ENCODE peak calls at places on chromosomes 1 and 21, in ten cellular contexts. E is ovary, N is IMR-90, Y is uterus, D is esophagus muscularis mucosa, W is transverse colon, M is HepG2, G is spleen, T is body of pancreas, U is GM12878. B is an unnamed sample.

GRCh38 chr1:32695098-32695904 is 7.3 kb downstream of the SYNC start:
- DNase-seq in E (peak; percentile 43), N (peak; percentile 65), Y (peak; percentile 36), D (no peak), W (peak; percentile 56), M (peak; percentile 81), G (peak; percentile 86), T (peak; percentile 67), U (no peak), B (peak; percentile 93)

GRCh38 chr1:58883037-58883887 is 99.4 kb upstream of the JUN start:
- DNase-seq in E (no peak), N (peak; percentile 97), Y (peak; percentile 59), D (no peak), W (peak; percentile 72), M (peak; percentile 93), G (peak; percentile 83), T (peak; percentile 70), U (no peak), B (peak; percentile 88)

GRCh38 chr1:184276416-184276815 is 110.4 kb upstream of the C1orf21 start:
- DNase-seq in E (no peak), N (peak; percentile 43), Y (no peak), D (no peak), W (no peak), M (no peak), G (no peak), T (no peak), U (no peak), B (no peak)

GRCh38 chr21:31530918-31531705 is 128.4 kb upstream of the SOD1 start:
- DNase-seq in E (no peak), N (no peak), Y (no peak), D (no peak), W (peak; percentile 69), M (no peak), G (no peak), T (peak; percentile 34), U (no peak), B (no peak)

GRCh38 chr1:212595787-212596714 is 12.5 kb upstream of the ATF3 start:
- DNase-seq in E (no peak), N (peak; percentile 99), Y (no peak), D (peak; percentile 37), W (peak; percentile 49), M (peak; percentile 73), G (no peak), T (peak; percentile 37), U (peak; percentile 90), B (no peak)

GRCh38 chr1:211830055-211830329 is 571 bp downstream of the LPGAT1 start:
- DNase-seq in E (no peak), N (no peak), Y (no peak), D (no peak), W (no peak), M (no peak), G (no peak), T (no peak), U (no peak), B (no peak)

GRCh38 chr1:23522244-23523013 is 8.6 kb downstream of the E2F2 start:
- DNase-seq in E (no peak), N (peak; percentile 16), Y (no peak), D (no peak), W (no peak), M (no peak), G (no peak), T (no peak), U (no peak), B (no peak)

GRCh38 chr1:22383526-22384291 is 67.9 kb upstream of the ZBTB40 start:
- DNase-seq in E (no peak), N (no peak), Y (no peak), D (no peak), W (no peak), M (no peak), G (no peak), T (no peak), U (no peak), B (no peak)

GRCh38 chr1:51442616-51443015 is 76.5 kb downstream of the EPS15 start:
- DNase-seq in E (no peak), N (no peak), Y (no peak), D (no peak), W (no peak), M (no peak), G (no peak), T (no peak), U (no peak), B (no peak)

GRCh38 chr1:17125756-17126237 is 6.5 kb upstream of the PADI2 start:
- DNase-seq in E (peak; percentile 90), N (peak; percentile 68), Y (peak; percentile 78), D (peak; percentile 95), W (peak; percentile 92), M (peak; percentile 66), G (peak; percentile 96), T (peak; percentile 92), U (no peak), B (peak; percentile 93)

GRCh38 chr1:226034482-226034881 is 28.0 kb upstream of the H3-3A start:
- DNase-seq in E (peak; percentile 63), N (peak; percentile 96), Y (peak; percentile 68), D (peak; percentile 94), W (peak; percentile 86), M (peak; percentile 32), G (peak; percentile 90), T (peak; percentile 32), U (no peak), B (peak; percentile 94)

GRCh38 chr1:43783671-43784205 is 76.4 kb downstream of the ST3GAL3 start:
- DNase-seq in E (no peak), N (peak; percentile 51), Y (no peak), D (no peak), W (no peak), M (no peak), G (no peak), T (no peak), U (peak; percentile 84), B (no peak)

GRCh38 chr1:228212415-228212965 is 4.6 kb downstream of the OBSCN start:
- DNase-seq in E (no peak), N (no peak), Y (no peak), D (no peak), W (no peak), M (no peak), G (peak; percentile 81), T (no peak), U (no peak), B (no peak)

GRCh38 chr1:26788515-26788785 is 700 bp downstream of the PIGV start:
- DNase-seq in E (no peak), N (no peak), Y (no peak), D (no peak), W (no peak), M (no peak), G (no peak), T (no peak), U (no peak), B (no peak)

DNA sequence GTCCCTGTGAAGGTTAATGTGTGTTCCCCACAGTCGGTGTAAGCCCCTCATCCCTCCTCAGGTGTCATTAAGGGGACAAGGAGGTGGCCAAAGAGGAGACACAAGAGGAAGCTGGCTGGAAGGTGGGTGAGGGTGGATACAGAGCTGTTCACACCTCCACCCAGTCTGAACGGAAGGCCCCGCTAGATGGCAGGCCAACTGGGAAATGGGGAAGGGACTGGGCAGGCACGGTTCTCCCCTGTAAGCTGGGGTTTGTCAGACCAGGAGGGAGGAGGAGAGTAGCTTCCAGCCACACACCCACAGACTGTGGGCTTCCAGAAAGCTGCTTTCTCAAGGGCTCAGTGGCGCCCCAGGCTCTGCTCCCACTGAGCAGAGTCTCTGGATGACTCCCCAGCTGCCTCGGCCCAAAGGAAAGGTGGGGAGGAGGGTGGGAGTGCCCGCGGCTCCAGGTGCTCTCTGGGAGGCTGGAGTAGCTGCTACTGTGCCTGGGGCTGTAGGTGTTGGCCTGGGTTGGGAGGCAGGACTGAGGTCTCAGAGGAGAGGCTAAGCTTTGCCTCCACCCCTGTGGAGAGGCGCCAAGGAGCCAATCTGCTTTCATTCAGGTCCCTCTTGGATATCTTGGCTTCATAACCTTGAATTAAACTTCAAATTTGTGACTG is 41.2 kb downstream of the PCP4 start:
- DNase-seq in E (no peak), N (no peak), Y (no peak), D (no peak), W (no peak), M (no peak), G (no peak), T (no peak), U (no peak), B (no peak)
- TF ChIP-seq CTCF in E (no peak), N (no peak), Y (no peak), D (no peak), W (no peak), M (no peak), G (no peak), T (no peak), U (no peak), B (no peak)

GRCh38 chr1:155856257-155856974 is 598 bp downstream of the GON4L start:
- DNase-seq in E (no peak), N (no peak), Y (no peak), D (no peak), W (no peak), M (no peak), G (no peak), T (no peak), U (no peak), B (no peak)

GRCh38 chr1:155859881-155860841 is 794 bp downstream of the SYT11 start:
- DNase-seq in E (peak; percentile 88), N (peak; percentile 84), Y (peak; percentile 90), D (no peak), W (peak; percentile 55), M (peak; percentile 18), G (peak; percentile 86), T (peak; percentile 48), U (no peak), B (peak; percentile 63)

GRCh38 chr1:155858805-155859233 is 548 bp upstream of the SYT11 start:
- DNase-seq in E (peak; percentile 52), N (no peak), Y (peak; percentile 47), D (no peak), W (peak; percentile 16), M (no peak), G (no peak), T (peak; percentile 14), U (no peak), B (peak; percentile 43)

GRCh38 chr1:155859234-155859829 is at the start of gene SYT11:
- DNase-seq in E (peak; percentile 96), N (peak; percentile 94), Y (peak; percentile 97), D (peak; percentile 98), W (peak; percentile 96), M (peak; percentile 94), G (peak; percentile 97), T (peak; percentile 96), U (peak; percentile 91), B (peak; percentile 95)

GRCh38 chr1:155856975-155857930 is at the start of gene GON4L:
- DNase-seq in E (peak; percentile 88), N (peak; percentile 91), Y (peak; percentile 89), D (peak; percentile 96), W (peak; percentile 91), M (peak; percentile 85), G (peak; percentile 96), T (peak; percentile 90), U (peak; percentile 89), B (peak; percentile 93)
- TF ChIP-seq POLR2A in E (peak; percentile 52), N (peak; percentile 60), Y (peak; percentile 42), D (no peak), W (peak; percentile 71), M (peak; percentile 94), G (no peak), T (peak; percentile 67), U (peak; percentile 98), B (peak; percentile 69)

GRCh38 chr1:151952811-151953210 is 40.8 kb downstream of the S100A10 start:
- DNase-seq in E (no peak), N (no peak), Y (no peak), D (no peak), W (no peak), M (no peak), G (no peak), T (no peak), U (no peak), B (no peak)
- H3K27me3 ChIP-seq in E (no peaks in the 10 kb centered on the region), N (no peaks in the 10 kb centered on the region), Y (no peaks in the 10 kb centered on the region), D (no peaks in the 10 kb centered on the region), W (no peaks in the 10 kb centered on the region), M (no peaks in the 10 kb centered on the region), G (no peaks in the 10 kb centered on the region), T (no peaks in the 10 kb centered on the region), U (peaks cover 4% of the 10 kb centered on the region), B (no peaks in the 10 kb centered on the region)

GRCh38 chr21:36640260-36641244 is 58.4 kb upstream of the SIM2 start:
- DNase-seq in E (no peak), N (peak; percentile 23), Y (no peak), D (no peak), W (no peak), M (no peak), G (no peak), T (no peak), U (no peak), B (no peak)
- TF ChIP-seq CTCF in E (no peak), N (no peak), Y (no peak), D (no peak), W (no peak), M (peak; percentile 34), G (no peak), T (no peak), U (no peak), B (no peak)

B was measured in adrenal gland.